ENCODE peak calls at places on chromosome 2, in five cellular contexts. Y is GM23248; B is NCI-H1092; I is stimulated activated CD8-positive, alpha-beta memory T cell treated with anti-CD3 and anti-CD28 coated beads, Interleukin-4, amount 100 ng/mL, for 48 hours; R is adrenal gland. K is an unnamed sample.

GRCh38 chr2:21544392-21544791 is 420.6 kb downstream of the TDRD15 start:
- DNase-seq in Y (no peak), B (no peak), I (no peak), R (no peak), K (no peak)

GRCh38 chr2:100142393-100142792 is at the start of gene AFF3:
- DNase-seq in Y (no peak), B (no peak), I (peak), R (no peak), K (peak)

GRCh38 chr2:227154976-227155375 is 9.0 kb downstream of the COL4A4 start:
- DNase-seq in Y (peak), B (no peak), I (no peak), R (peak), K (no peak)

GRCh38 chr2:72124391-72124790 is 23.3 kb downstream of the CYP26B1 start:
- DNase-seq in Y (peak), B (no peak), I (no peak), R (no peak), K (no peak)

GRCh38 chr2:47072728-47073191 is 82.3 kb downstream of the STPG4 start:
- DNase-seq in Y (no peak), B (no peak), I (no peak), R (peak), K (no peak)

GRCh38 chr2:48098539-48098938 is 192.2 kb upstream of the FBXO11 start:
- DNase-seq in Y (no peak), B (no peak), I (no peak), R (no peak), K (no peak)

GRCh38 chr2:180040146-180040925 is 33.2 kb upstream of the CWC22 start:
- DNase-seq in Y (peak), B (no peak), I (no peak), R (no peak), K (no peak)

GRCh38 chr2:98086491-98087446 is at the start of gene VWA3B:
- DNase-seq in Y (peak), B (peak), I (peak), R (peak), K (peak)

GRCh38 chr2:200308421-200309295 is 2.2 kb downstream of the SPATS2L start:
- DNase-seq in Y (peak), B (no peak), I (no peak), R (no peak), K (no peak)

GRCh38 chr2:220259656-220260055 is 632.2 kb downstream of the SLC4A3 start:
- DNase-seq in Y (no peak), B (no peak), I (no peak), R (no peak), K (no peak)

GRCh38 chr2:34306745-34307144 is 707.6 kb upstream of the FAM98A start:
- DNase-seq in Y (no peak), B (no peak), I (no peak), R (no peak), K (no peak)

GRCh38 chr2:177799531-177799930 is 273.0 kb downstream of the PDE11A start:
- DNase-seq in Y (peak), B (peak), I (no peak), R (no peak), K (no peak)

GRCh38 chr2:75787532-75788132 is 76.9 kb upstream of the GCFC2 start:
- DNase-seq in Y (peak), B (peak), I (no peak), R (no peak), K (no peak)

GRCh38 chr2:64666810-64667438 is 13.2 kb upstream of the SERTAD2 start:
- DNase-seq in Y (no peak), B (no peak), I (no peak), R (no peak), K (no peak)

GRCh38 chr2:157349949-157350510 is 24.4 kb upstream of the ERMN start:
- DNase-seq in Y (peak), B (no peak), I (no peak), R (no peak), K (no peak)

GRCh38 chr2:99156901-99157300 is 2.1 kb downstream of the LIPT1 start:
- DNase-seq in Y (no peak), B (no peak), I (no peak), R (no peak), K (no peak)

GRCh38 chr2:1972948-1973347 is 228.6 kb upstream of the PXDN start:
- DNase-seq in Y (no peak), B (no peak), I (no peak), R (no peak), K (no peak)

GRCh38 chr2:7703523-7704144 is 786.4 kb downstream of the RNF144A start:
- DNase-seq in Y (no peak), B (no peak), I (no peak), R (no peak), K (no peak)

GRCh38 chr2:130355181-130355577 is 677 bp upstream of the PTPN18 start:
- DNase-seq in Y (peak), B (no peak), I (no peak), R (peak), K (no peak)

GRCh38 chr2:42328148-42328833 is 32.7 kb downstream of the COX7A2L start:
- DNase-seq in Y (peak), B (no peak), I (no peak), R (no peak), K (no peak)

GRCh38 chr2:122145805-122146204 is 390.4 kb downstream of the TSN start:
- DNase-seq in Y (no peak), B (no peak), I (no peak), R (no peak), K (no peak)

GRCh38 chr2:238096311-238097011 is 3.7 kb upstream of the ESPNL start:
- DNase-seq in Y (no peak), B (no peak), I (no peak), R (no peak), K (peak)

GRCh38 chr2:114550895-114551793 is 108.7 kb downstream of the DPP10 start:
- DNase-seq in Y (peak), B (peak), I (peak), R (peak), K (no peak)

GRCh38 chr2:74496997-74497776 is 2.2 kb downstream of the LBX2 start:
- DNase-seq in Y (no peak), B (no peak), I (no peak), R (no peak), K (no peak)

GRCh38 chr2:211860224-211860623 is 678.4 kb downstream of the ERBB4 start:
- DNase-seq in Y (no peak), B (no peak), I (no peak), R (no peak), K (no peak)

GRCh38 chr2:223720367-223720766 is 117.0 kb downstream of the AP1S3 start:
- DNase-seq in Y (no peak), B (no peak), I (no peak), R (no peak), K (no peak)

GRCh38 chr2:196073521-196073920 is 4.9 kb upstream of the DNAH7 start:
- DNase-seq in Y (no peak), B (no peak), I (no peak), R (peak), K (no peak)

GRCh38 chr2:69581774-69582581 is 61.6 kb downstream of the AAK1 start:
- DNase-seq in Y (peak), B (no peak), I (no peak), R (peak), K (no peak)

K was measured in activated effector memory CD4-positive, alpha-beta T cell treated with anti-CD3 and anti-CD28 coated beads, Interleukin-2, amount 50 U/mL, for 16 hours.